ENCODE peak calls at places on chromosomes 4 and X, in five cellular contexts. Q is GM12878, T is K562, I is SK-N-SH, O is HepG2. B is an unnamed sample.
A peak's percentile ranks its signal among the peaks of the same experiment; 100 is the strongest.

GRCh38 chr4:74311696-74312313 is 3.5 kb downstream of the EPGN start:
- DNase-seq in Q (peak; percentile 13), T (no peak), O (peak; percentile 46), I (peak; percentile 7), B (peak; percentile 19)

GRCh38 chr4:151408630-151409469 is at the start of gene FHIP1A:
- DNase-seq in O (peak; percentile 86), I (peak; percentile 86), T (peak; percentile 90), Q (no peak), B (peak; percentile 88)

GRCh38 chr4:169665039-169665732 is 44.8 kb downstream of the CLCN3 start:
- DNase-seq in O (no peak), Q (no peak), T (peak; percentile 66), I (no peak), B (no peak)

GRCh38 chr4:7531640-7531994 is 96.9 kb upstream of the PSAPL1 start:
- DNase-seq in Q (no peak), T (no peak), O (no peak), I (no peak), B (no peak)

GRCh38 chrX:15672886-15673285 is 8.3 kb upstream of the CLTRN start:
- DNase-seq in Q (no peak), O (no peak), T (no peak), I (no peak), B (no peak)

GRCh38 chr4:612052-612748 is 13.2 kb upstream of the PDE6B start:
- DNase-seq in I (no peak), O (no peak), T (no peak), Q (no peak), B (no peak)

GRCh38 chrX:93791304-93791703 is 117.3 kb downstream of the FAM133A start:
- DNase-seq in O (no peak), I (no peak), T (no peak), Q (no peak), B (no peak)

GRCh38 chrX:2710041-2710471 is 19.0 kb downstream of the CD99 start:
- DNase-seq in Q (no peak), I (no peak), T (no peak), O (no peak), B (no peak)

GRCh38 chrX:68997911-68998310 is 167.3 kb downstream of the PJA1 start:
- DNase-seq in Q (no peak), T (no peak), I (no peak), O (no peak), B (no peak)

GRCh38 chr4:33961751-33962150 is 2282.6 kb downstream of the ARAP2 start:
- DNase-seq in O (no peak), Q (no peak), I (no peak), T (no peak), B (no peak)

GRCh38 chrX:1212532-1212931 is at the start of gene CRLF2:
- DNase-seq in T (no peak), I (no peak), O (no peak), Q (peak; percentile 77), B (no peak)

GRCh38 chr4:61886180-61886579 is 686.1 kb downstream of the ADGRL3 start:
- DNase-seq in O (no peak), I (no peak), T (no peak), Q (no peak), B (no peak)

GRCh38 chr4:821631-822030 is 4.3 kb downstream of the CPLX1 start:
- DNase-seq in Q (no peak), I (no peak), O (no peak), T (no peak), B (no peak)

GRCh38 chr4:45453258-45453841 is 670.5 kb downstream of the GABRG1 start:
- DNase-seq in O (peak; percentile 18), T (no peak), Q (no peak), I (peak; percentile 46), B (peak; percentile 9)

GRCh38 chr4:91113130-91113706 is 986.0 kb downstream of the CCSER1 start:
- DNase-seq in Q (peak; percentile 5), I (peak; percentile 28), O (peak; percentile 7), T (peak; percentile 4), B (peak; percentile 42)

GRCh38 chrX:17617794-17618193 is 119.5 kb upstream of the SCML1 start:
- DNase-seq in Q (no peak), I (peak; percentile 21), O (no peak), T (no peak), B (no peak)

GRCh38 chr4:71081192-71081591 is 87.7 kb downstream of the DCK start:
- DNase-seq in T (no peak), Q (no peak), O (no peak), I (no peak), B (no peak)

GRCh38 chr4:89373396-89373795 is 65.8 kb upstream of the GPRIN3 start:
- DNase-seq in T (no peak), Q (no peak), O (no peak), I (no peak), B (no peak)

GRCh38 chr4:141467225-141467624 is 169.2 kb upstream of the IL15 start:
- DNase-seq in I (no peak), O (no peak), Q (no peak), T (no peak), B (no peak)

GRCh38 chrX:70754169-70754843 is 154.2 kb downstream of the TEX11 start:
- DNase-seq in I (no peak), Q (no peak), T (no peak), O (no peak), B (no peak)

GRCh38 chr4:188822698-188823097 is 683.5 kb downstream of the TRIML1 start:
- DNase-seq in Q (no peak), I (no peak), T (no peak), O (no peak), B (peak; percentile 3)

GRCh38 chr4:67934628-67935027 is 28.7 kb downstream of the TMPRSS11A start:
- DNase-seq in O (no peak), Q (no peak), I (no peak), T (no peak), B (no peak)

GRCh38 chr4:97900187-97900586 is 243.1 kb downstream of the STPG2 start:
- DNase-seq in I (no peak), T (no peak), O (no peak), Q (no peak), B (no peak)

GRCh38 chr4:80989921-80990544 is 40.5 kb upstream of the BMP3 start:
- DNase-seq in I (peak; percentile 5), O (peak; percentile 40), Q (peak; percentile 26), T (peak; percentile 27), B (peak; percentile 33)

GRCh38 chr4:24768006-24768405 is 27.4 kb upstream of the SOD3 start:
- DNase-seq in I (no peak), O (no peak), T (no peak), Q (no peak), B (no peak)

DNA sequence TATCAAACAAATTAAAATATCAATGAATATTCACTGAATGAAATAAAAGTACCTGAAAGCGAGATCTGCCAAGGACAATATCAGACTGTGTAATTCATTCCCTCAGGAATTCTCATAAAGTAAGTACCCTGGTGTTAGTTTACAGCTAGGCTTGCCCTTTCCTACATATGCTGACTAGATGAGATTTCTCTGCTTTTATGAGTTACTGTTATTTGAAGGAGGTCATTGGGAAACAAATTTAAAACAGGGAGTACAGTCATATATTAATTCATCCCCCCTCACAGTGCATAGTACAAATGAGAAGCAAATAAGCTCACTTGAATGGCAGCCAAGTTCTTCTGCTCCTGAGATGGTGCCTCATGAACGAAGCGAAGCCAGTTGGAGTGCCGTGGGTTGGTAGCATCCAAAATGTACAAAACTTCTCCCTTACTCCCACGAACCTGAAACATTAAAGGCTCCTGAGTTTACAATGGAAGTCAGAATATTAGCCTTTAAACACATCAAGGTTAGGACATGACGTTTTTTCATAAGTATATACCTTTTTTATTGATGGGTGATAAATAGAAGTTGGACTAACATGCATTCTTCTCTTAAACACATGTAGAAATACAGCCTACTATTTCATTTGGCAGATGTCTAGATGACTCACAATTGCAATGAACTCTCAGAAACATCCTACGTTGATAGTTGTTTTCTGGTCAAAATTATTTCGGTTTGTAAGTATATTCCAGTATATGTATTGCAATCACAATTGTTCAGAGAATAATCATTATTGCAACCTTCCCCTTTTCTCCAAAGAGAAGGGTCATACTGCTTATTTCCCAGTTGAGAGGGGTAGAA is 69.2 kb downstream of the PRDM5 start:
- DNase-seq in O (no peak), T (no peak), Q (no peak), I (no peak), B (no peak)
- TF ChIP-seq FOXM1 in O (no peak), T (no peak), Q (no peak), I (no peak), B (no peak)

DNA sequence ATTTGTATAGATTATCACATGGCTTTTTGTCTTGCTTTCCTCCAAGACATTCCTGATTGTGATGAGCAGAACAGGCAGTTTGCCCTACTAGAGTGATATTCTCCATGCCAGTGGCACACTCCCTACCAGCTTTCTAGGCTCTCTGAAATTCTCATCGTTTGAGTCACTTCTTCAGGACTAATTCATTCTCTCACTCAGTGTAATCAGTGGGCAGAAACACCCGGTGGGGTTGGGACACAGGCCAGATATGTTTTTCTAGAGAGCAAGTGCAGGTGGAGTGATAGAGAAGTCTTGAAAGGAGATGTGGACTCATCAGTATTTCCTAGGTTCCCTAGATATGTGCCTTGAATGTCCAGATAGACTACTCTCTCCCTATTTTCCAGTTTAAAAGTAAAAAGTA is 13.1 kb downstream of the RAB33A start:
- DNase-seq in Q (no peak), I (no peak), O (no peak), T (no peak), B (no peak)
- TF ChIP-seq FOXM1 in Q (no peak), I (no peak), O (no peak), T (no peak), B (no peak)

GRCh38 chrX:10356979-10357378 is 200.2 kb downstream of the CLCN4 start:
- DNase-seq in T (no peak), Q (no peak), O (no peak), I (no peak), B (no peak)
- TF ChIP-seq FOXM1 in T (no peak), Q (no peak), O (no peak), I (no peak), B (no peak)

GRCh38 chr4:56743550-56743949 is 62.5 kb upstream of the HOPX start:
- DNase-seq in T (no peak), O (no peak), Q (no peak), I (peak; percentile 42), B (peak; percentile 13)

GRCh38 chr4:56744030-56744429 is 62.9 kb upstream of the HOPX start:
- DNase-seq in T (no peak), I (no peak), O (no peak), Q (no peak), B (no peak)

GRCh38 chr4:56745082-56745481 is 64.0 kb upstream of the HOPX start:
- DNase-seq in O (no peak), Q (no peak), I (no peak), T (no peak), B (no peak)

GRCh38 chr4:56741595-56741994 is 60.5 kb upstream of the HOPX start:
- DNase-seq in I (no peak), T (no peak), O (no peak), Q (no peak), B (no peak)

DNA sequence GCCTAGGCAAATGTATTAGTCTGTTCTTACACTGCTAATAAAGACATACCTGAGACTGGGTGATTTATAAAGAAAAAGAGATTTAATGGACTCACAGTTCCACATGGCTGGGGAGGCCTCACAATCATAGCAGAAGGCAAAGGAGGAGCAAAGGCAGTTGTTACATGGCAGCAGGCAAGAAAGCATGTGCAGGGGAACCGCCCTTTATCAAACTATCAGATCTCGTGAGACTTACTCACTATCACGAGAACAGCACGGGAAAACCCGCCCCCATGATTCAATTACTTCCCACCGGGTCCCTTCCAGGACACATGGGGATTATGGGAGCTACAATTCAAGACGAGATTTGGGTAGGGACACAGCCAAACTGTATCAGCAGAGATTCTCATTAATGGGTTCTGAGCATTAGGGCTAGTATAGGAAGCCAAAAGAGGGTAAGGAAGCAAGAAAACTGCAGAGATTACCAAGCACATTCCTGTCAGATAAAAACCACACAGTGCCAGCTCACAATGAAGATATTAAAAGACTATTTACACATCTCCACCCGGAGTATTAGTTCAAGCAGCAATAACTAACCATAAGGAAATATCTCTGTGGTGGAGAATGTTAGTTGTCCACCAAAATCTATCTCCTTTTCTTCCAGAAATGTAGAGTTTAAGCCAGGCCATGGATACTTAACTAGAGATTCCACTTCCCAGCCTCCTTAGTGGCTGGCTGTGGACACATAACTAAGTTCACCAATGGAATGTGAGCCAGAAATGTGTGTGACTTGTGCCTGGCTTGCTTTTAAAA is 61.2 kb upstream of the HOPX start:
- DNase-seq in T (no peak), Q (no peak), I (no peak), O (no peak), B (no peak)
- TF ChIP-seq FOXM1 in T (no peak), Q (no peak), I (no peak), O (no peak), B (no peak)